ENCODE peak calls at places on chromosomes 12 and 14, in four cellular contexts. S is CD4-positive, alpha-beta T cell; T is OCI-LY7; O is thoracic aorta. Q is an unnamed sample.

GRCh38 chr14:53875337-53875897 is 81.2 kb downstream of the BMP4 start:
- DNase-seq in S (no peak), T (no peak), O (no peak), Q (no peak)

GRCh38 chr12:77124767-77125166 is 59.4 kb upstream of the E2F7 start:
- DNase-seq in S (no peak), O (no peak), T (no peak), Q (no peak)

GRCh38 chr14:77124345-77125274 is 17.0 kb downstream of the ZDHHC22 start:
- DNase-seq in S (peak), T (peak), O (no peak), Q (no peak)

GRCh38 chr14:72782182-72782508 is 111.8 kb downstream of the DPF3 start:
- DNase-seq in O (no peak), T (no peak), S (no peak), Q (no peak)

GRCh38 chr14:28020112-28020511 is 746.5 kb upstream of the FOXG1 start:
- DNase-seq in S (no peak), O (no peak), T (no peak), Q (no peak)

GRCh38 chr14:79578470-79578869 is 632.8 kb downstream of the DIO2 start:
- DNase-seq in S (no peak), O (no peak), T (no peak), Q (no peak)

GRCh38 chr12:43766291-43766690 is 7.5 kb downstream of the IRAK4 start:
- DNase-seq in T (no peak), O (no peak), S (no peak), Q (no peak)

GRCh38 chr12:132771126-132771838 is 9.7 kb upstream of the ANKLE2 start:
- DNase-seq in O (no peak), T (peak), S (peak), Q (no peak)

GRCh38 chr14:33364536-33364935 is 425.9 kb downstream of the NPAS3 start:
- DNase-seq in S (no peak), O (no peak), T (no peak), Q (no peak)

GRCh38 chr14:74655597-74656389 is 43.8 kb upstream of the LTBP2 start:
- DNase-seq in S (no peak), T (no peak), O (no peak), Q (no peak)

GRCh38 chr12:95258146-95258545 is 40.5 kb downstream of the VEZT start:
- DNase-seq in S (no peak), O (no peak), T (no peak), Q (no peak)

GRCh38 chr12:84874125-84874824 is 38.3 kb downstream of the SLC6A15 start:
- DNase-seq in S (no peak), O (no peak), T (peak), Q (no peak)

GRCh38 chr12:57864811-57865751 is 18.6 kb upstream of the CTDSP2 start:
- DNase-seq in T (no peak), O (peak), S (peak), Q (peak)

GRCh38 chr14:68032154-68032553 is 212.6 kb downstream of the RAD51B start:
- DNase-seq in O (no peak), S (no peak), T (no peak), Q (no peak)

GRCh38 chr12:41310367-41310766 is 122.2 kb downstream of the PDZRN4 start:
- DNase-seq in T (no peak), O (no peak), S (no peak), Q (no peak)

GRCh38 chr12:46677749-46678148 is 148.0 kb downstream of the SLC38A4 start:
- DNase-seq in O (no peak), T (no peak), S (no peak), Q (no peak)

GRCh38 chr12:24695657-24696329 is 253.1 kb downstream of the BCAT1 start:
- DNase-seq in S (no peak), O (no peak), T (no peak), Q (no peak)

GRCh38 chr12:66724616-66725015 is 45.7 kb upstream of the GRIP1 start:
- DNase-seq in S (no peak), O (no peak), T (no peak), Q (no peak)

GRCh38 chr12:68001486-68002466 is 12.5 kb downstream of the IFNG-AS1 start:
- DNase-seq in S (no peak), T (peak), O (no peak), Q (no peak)

GRCh38 chr14:72962829-72963312 is 36.6 kb downstream of the DCAF4 start:
- DNase-seq in S (no peak), O (no peak), T (no peak), Q (no peak)

GRCh38 chr14:81330619-81331122 is 69.5 kb downstream of the STON2 start:
- DNase-seq in T (no peak), S (no peak), O (no peak), Q (no peak)

GRCh38 chr12:57745485-57745881 is 644 bp downstream of the TSPAN31 start:
- DNase-seq in S (no peak), O (no peak), T (no peak), Q (no peak)

GRCh38 chr12:54417712-54418440 is 1.2 kb downstream of the ITGA5 start:
- DNase-seq in T (no peak), S (no peak), O (no peak), Q (no peak)

GRCh38 chr12:30440826-30441602 is 254.7 kb downstream of the IPO8 start:
- DNase-seq in T (peak), O (no peak), S (no peak), Q (no peak)

GRCh38 chr14:53109028-53109687 is 44.0 kb downstream of the DDHD1 start:
- DNase-seq in O (no peak), T (peak), S (peak), Q (no peak)

GRCh38 chr12:124442772-124443445 is 124.5 kb downstream of the NCOR2 start:
- DNase-seq in T (no peak), S (no peak), O (no peak), Q (no peak)

GRCh38 chr12:82758743-82759142 is 72.0 kb downstream of the TMTC2 start:
- DNase-seq in T (no peak), O (no peak), S (no peak), Q (no peak)

DNA sequence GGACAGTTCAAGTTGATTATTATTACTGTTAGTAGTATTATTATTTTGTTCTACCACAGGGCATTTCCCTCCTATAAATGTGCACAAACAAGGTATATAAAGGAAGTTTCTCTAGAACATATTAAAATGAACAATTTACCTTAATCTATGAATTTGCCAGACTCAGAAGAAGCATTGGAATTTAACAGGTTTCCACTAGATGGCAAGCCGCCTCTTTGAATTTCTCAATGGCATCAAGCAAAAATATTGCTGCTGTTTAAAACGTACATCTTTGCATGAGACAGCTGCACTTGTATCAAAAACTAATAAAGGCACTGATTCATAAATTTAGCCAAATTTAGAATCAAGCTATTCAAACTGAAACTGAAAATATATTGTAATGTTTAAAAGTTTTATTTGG is 34.6 kb upstream of the MIS18BP1 start:
- DNase-seq in T (no peak), O (no peak), S (no peak), Q (no peak)
- TF ChIP-seq CTCF in T (peak), O (no peak), S (no peak), Q (no peak)

DNA sequence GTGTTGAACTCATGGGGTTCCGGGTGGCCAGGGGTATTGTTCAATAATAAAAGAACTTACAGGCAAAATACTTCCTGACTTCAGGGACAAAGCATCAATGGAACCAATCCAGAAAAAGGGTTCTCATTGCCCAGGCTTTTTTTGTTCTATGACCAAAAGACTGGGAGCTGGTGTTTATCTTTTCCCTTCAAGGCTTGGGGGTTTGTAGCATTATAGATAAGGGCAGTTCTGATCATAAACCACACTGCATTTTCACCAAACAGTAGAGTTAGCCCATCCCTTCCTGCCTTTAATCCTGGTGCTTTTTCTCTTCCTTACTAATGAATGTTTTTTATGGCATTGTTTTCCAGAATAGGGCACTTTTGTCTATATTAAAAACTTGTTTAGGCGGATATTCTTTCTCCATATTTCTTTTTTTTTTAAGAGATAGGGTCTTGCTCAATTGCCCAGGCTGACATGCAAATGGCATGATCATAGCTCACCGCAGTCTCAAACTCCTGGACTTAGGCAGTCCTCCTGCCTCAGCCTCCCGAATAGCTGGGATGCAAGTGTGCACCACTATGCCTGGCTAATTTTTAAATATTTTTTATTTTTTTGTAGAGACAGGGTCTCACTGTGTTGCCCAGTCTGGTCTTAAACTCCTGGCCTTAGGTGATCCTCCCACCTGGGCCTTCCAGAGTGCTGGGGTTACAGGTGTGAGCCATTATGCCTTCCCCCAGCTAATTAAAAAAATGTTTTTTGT is 9.7 kb downstream of the FUT8 start:
- DNase-seq in O (no peak), S (no peak), T (no peak), Q (no peak)
- H3K27ac ChIP-seq in O (no peak), S (no peak), T (no peak), Q (peak)

DNA sequence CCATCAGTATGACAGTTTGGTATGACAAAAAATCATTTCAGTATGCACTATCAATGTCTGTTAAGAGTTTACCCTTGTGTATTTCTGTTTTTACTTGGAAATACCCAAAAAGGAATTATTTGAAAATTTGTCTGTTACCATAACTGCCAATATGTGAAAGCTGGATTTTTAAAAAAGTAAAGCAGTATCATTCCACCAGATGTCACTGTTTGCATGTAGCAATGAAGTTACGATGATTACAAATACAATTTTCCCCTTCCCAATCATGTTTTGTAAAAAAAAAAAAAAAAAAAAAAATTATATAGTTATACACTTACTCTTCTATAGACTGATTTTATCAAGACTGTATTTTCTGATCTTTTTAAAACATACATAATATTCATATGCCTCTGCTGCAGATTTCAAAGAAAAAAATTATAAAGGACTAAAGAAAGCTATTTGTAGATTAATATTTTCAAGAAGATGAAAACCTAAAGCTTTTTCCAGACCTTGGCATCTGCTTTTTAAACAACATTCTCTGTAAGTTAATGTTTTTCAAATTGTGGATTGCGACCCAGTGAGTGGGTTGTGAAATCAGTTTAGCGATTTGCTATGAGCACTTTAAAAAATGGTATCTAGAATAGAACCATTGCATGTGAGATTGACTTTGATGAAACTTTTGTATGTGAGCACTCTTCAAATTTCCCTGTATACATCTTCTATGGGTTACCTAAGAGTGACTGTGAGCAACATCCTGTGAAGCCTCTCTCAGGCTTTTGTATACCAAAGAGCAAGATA is 114.2 kb downstream of the TTC6 start:
- DNase-seq in T (peak), S (no peak), O (no peak), Q (no peak)
- TF ChIP-seq CTCF in T (peak), S (no peak), O (no peak), Q (no peak)

GRCh38 chr14:58765375-58765774 is 127.6 kb downstream of the DACT1 start:
- DNase-seq in O (no peak), T (no peak), S (no peak), Q (no peak)
- H3K27ac ChIP-seq in O (no peak), T (no peak), S (no peak), Q (no peak)

DNA sequence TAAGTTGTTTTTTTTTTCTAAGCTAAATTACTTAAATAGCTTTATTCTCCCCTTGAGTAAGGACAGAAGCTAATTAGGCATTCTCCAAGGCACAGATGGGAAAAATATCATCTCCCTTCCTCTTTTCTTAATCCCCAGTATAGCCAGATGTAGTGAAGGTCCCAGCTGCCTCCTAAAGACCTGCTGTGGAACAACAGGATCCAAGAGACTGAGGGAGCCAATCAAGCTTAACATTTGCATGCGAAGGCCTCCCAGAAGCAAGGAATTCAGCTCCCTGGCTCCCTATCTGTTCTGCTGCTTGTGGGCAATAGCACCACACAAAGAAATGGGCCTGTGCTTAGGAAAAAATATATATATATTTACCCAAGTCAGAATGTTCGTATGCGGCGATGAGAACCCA is 255.2 kb downstream of the SYT1 start:
- DNase-seq in O (no peak), S (no peak), T (no peak), Q (no peak)
- TF ChIP-seq CTCF in O (no peak), S (no peak), T (no peak), Q (no peak)

GRCh38 chr12:32139064-32139421 is 32.4 kb downstream of the BICD1 start:
- DNase-seq in O (no peak), T (peak), S (no peak), Q (no peak)
- H3K27ac ChIP-seq in O (no peak), T (peak), S (no peak), Q (no peak)

DNA sequence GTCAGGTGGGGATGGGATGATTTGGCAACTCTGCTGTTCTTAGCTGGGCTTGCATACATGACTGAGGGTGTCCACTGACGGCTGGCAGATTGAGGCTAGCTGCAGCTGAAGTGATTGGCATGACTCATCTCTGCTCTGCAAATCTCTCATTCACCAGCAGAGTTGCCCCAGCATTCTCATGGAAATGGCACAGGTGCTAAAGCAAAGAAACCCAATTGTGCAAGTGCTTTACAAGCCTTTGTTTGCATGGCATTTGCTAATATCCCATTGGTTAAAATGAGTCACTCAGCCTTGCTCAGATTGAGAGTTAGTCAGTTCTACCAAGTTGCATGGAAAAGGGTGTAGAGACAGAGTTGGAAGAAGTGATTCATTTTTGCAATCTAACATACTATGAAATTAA is 389.7 kb upstream of the FAR2 start:
- DNase-seq in T (no peak), O (no peak), S (no peak), Q (no peak)
- TF ChIP-seq CTCF in T (no peak), O (no peak), S (no peak), Q (no peak)

GRCh38 chr12:74791365-74791764 is 253.7 kb downstream of the ATXN7L3B start:
- DNase-seq in O (no peak), T (no peak), S (no peak), Q (no peak)
- H3K27ac ChIP-seq in O (no peak), T (no peak), S (no peak), Q (no peak)

GRCh38 chr14:99190696-99191662 is 81.0 kb downstream of the BCL11B start:
- DNase-seq in T (no peak), S (no peak), O (no peak), Q (no peak)
- TF ChIP-seq CTCF in T (peak), S (peak), O (no peak), Q (no peak)

DNA sequence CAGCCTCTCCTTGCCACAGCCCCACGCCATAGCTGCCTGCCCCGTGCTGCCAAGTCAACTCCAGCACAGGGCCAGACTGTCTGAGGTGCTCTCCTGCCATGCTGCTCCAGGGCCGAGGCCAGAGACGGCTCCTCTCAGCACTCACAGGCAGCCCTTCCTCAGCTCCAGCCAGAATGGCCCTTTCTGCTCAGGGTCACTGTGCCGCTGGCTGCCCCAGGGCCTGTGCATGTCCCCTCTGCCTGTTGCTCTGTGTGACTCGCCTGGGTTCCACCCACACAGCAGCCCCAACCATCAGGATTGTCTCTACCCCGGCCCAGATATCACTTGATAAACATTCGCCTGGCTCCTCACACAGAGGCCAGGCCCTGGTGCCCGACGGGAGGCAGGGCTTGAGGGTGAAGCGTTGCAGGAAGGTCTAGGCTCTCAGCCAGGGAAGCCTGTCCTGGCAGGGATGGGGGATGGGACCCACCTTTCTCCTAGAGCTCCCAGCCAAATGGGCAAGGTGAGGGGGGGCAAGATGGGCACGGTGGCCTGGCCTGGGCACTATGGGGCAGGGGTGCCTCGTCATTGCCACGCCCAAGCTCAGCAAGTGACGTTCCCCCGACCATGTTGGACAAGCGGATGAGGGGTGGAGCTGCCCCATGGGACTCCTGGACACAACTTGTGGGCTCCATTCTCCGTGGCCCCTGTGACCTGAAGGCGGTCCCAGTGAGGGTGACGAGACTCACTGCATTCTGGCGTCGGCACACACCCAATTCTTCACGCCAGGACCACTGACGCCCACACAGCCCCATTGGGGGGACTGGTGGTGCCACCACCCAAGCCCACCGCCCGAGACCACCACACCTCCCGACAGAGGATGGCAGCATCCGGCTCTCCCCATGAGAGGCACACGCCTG is 27.4 kb upstream of the BTBD6 start:
- DNase-seq in S (no peak), T (no peak), O (no peak), Q (no peak)
- H3K27ac ChIP-seq in S (no peak), T (no peak), O (no peak), Q (no peak)

Q was measured in suprapubic skin.